ENCODE peak calls at places on chromosomes 13 and 19, in eight cellular contexts. One of them, this sample, is unnamed.

GRCh38 chr13:73090116-73090811 is 31.5 kb downstream of the KLF5 start:
- DNase-seq in heart left ventricle: no peak
- DNase-seq in right atrium auricular region: no peak
- DNase-seq in fibroblast of lung: peak
- DNase-seq in bronchial epithelial cell: peak
- DNase-seq in tibial nerve: no peak
- DNase-seq in uterus: no peak
- DNase-seq in fibroblast of mammary gland: peak
- DNase-seq in this sample: no peak

GRCh38 chr19:39834287-39834841 is 402 bp upstream of the DYRK1B start:
- DNase-seq in fibroblast of lung: no peak
- DNase-seq in bronchial epithelial cell: no peak
- DNase-seq in uterus: no peak
- DNase-seq in right atrium auricular region: no peak
- DNase-seq in tibial nerve: no peak
- DNase-seq in fibroblast of mammary gland: no peak
- DNase-seq in heart left ventricle: no peak
- DNase-seq in this sample: no peak

GRCh38 chr19:4684312-4685095 is 14.4 kb upstream of the MYDGF start:
- DNase-seq in bronchial epithelial cell: no peak
- DNase-seq in right atrium auricular region: no peak
- DNase-seq in fibroblast of lung: no peak
- DNase-seq in uterus: no peak
- DNase-seq in heart left ventricle: peak
- DNase-seq in tibial nerve: no peak
- DNase-seq in fibroblast of mammary gland: no peak
- DNase-seq in this sample: no peak

GRCh38 chr19:34962281-34962944 is 1.6 kb downstream of the ZNF792 start:
- DNase-seq in bronchial epithelial cell: no peak
- DNase-seq in right atrium auricular region: no peak
- DNase-seq in tibial nerve: no peak
- DNase-seq in heart left ventricle: peak
- DNase-seq in fibroblast of lung: no peak
- DNase-seq in fibroblast of mammary gland: no peak
- DNase-seq in uterus: peak
- DNase-seq in this sample: no peak

GRCh38 chr13:74770361-74770760 is 636.2 kb upstream of the KLF12 start:
- DNase-seq in tibial nerve: no peak
- DNase-seq in uterus: no peak
- DNase-seq in fibroblast of lung: peak
- DNase-seq in bronchial epithelial cell: peak
- DNase-seq in heart left ventricle: no peak
- DNase-seq in right atrium auricular region: no peak
- DNase-seq in fibroblast of mammary gland: peak
- DNase-seq in this sample: no peak

GRCh38 chr19:54105796-54106195 is 3.1 kb downstream of the NDUFA3 start:
- DNase-seq in tibial nerve: no peak
- DNase-seq in uterus: no peak
- DNase-seq in fibroblast of lung: no peak
- DNase-seq in right atrium auricular region: no peak
- DNase-seq in heart left ventricle: no peak
- DNase-seq in fibroblast of mammary gland: no peak
- DNase-seq in bronchial epithelial cell: no peak
- DNase-seq in this sample: no peak

GRCh38 chr13:47408546-47409319 is 511.9 kb upstream of the HTR2A start:
- DNase-seq in right atrium auricular region: no peak
- DNase-seq in heart left ventricle: no peak
- DNase-seq in fibroblast of mammary gland: no peak
- DNase-seq in bronchial epithelial cell: no peak
- DNase-seq in fibroblast of lung: no peak
- DNase-seq in tibial nerve: no peak
- DNase-seq in uterus: no peak
- DNase-seq in this sample: no peak

GRCh38 chr19:41784337-41785239 is 11.8 kb upstream of the CEACAM3 start:
- DNase-seq in tibial nerve: no peak
- DNase-seq in fibroblast of mammary gland: no peak
- DNase-seq in fibroblast of lung: no peak
- DNase-seq in bronchial epithelial cell: no peak
- DNase-seq in heart left ventricle: no peak
- DNase-seq in uterus: no peak
- DNase-seq in right atrium auricular region: no peak
- DNase-seq in this sample: no peak

GRCh38 chr13:46668302-46668720 is 115.3 kb downstream of the LRCH1 start:
- DNase-seq in tibial nerve: peak
- DNase-seq in fibroblast of mammary gland: peak
- DNase-seq in uterus: peak
- DNase-seq in fibroblast of lung: peak
- DNase-seq in heart left ventricle: peak
- DNase-seq in right atrium auricular region: no peak
- DNase-seq in bronchial epithelial cell: peak
- DNase-seq in this sample: no peak

GRCh38 chr19:37468961-37469777 is at the start of gene ZNF570:
- DNase-seq in uterus: peak
- DNase-seq in bronchial epithelial cell: peak
- DNase-seq in fibroblast of lung: peak
- DNase-seq in right atrium auricular region: peak
- DNase-seq in tibial nerve: peak
- DNase-seq in heart left ventricle: peak
- DNase-seq in fibroblast of mammary gland: peak
- DNase-seq in this sample: peak
- TF ChIP-seq CTCF in uterus: no peak
- TF ChIP-seq CTCF in bronchial epithelial cell: no peak
- TF ChIP-seq CTCF in fibroblast of lung: no peak
- TF ChIP-seq CTCF in right atrium auricular region: no peak
- TF ChIP-seq CTCF in tibial nerve: no peak
- TF ChIP-seq CTCF in heart left ventricle: no peak
- TF ChIP-seq CTCF in fibroblast of mammary gland: no peak
- TF ChIP-seq CTCF in this sample: no peak

GRCh38 chr19:5806133-5806489 is 1.2 kb downstream of the NRTN start:
- DNase-seq in tibial nerve: no peak
- DNase-seq in bronchial epithelial cell: no peak
- DNase-seq in fibroblast of lung: no peak
- DNase-seq in fibroblast of mammary gland: no peak
- DNase-seq in right atrium auricular region: no peak
- DNase-seq in uterus: no peak
- DNase-seq in heart left ventricle: no peak
- DNase-seq in this sample: no peak
- TF ChIP-seq CTCF in tibial nerve: no peak
- TF ChIP-seq CTCF in bronchial epithelial cell: no peak
- TF ChIP-seq CTCF in fibroblast of lung: no peak
- TF ChIP-seq CTCF in fibroblast of mammary gland: no peak
- TF ChIP-seq CTCF in right atrium auricular region: no peak
- TF ChIP-seq CTCF in uterus: no peak
- TF ChIP-seq CTCF in heart left ventricle: no peak
- TF ChIP-seq CTCF in this sample: no peak

GRCh38 chr19:14101003-14101545 is 10.5 kb upstream of the SAMD1 start:
- DNase-seq in fibroblast of lung: no peak
- DNase-seq in heart left ventricle: no peak
- DNase-seq in tibial nerve: no peak
- DNase-seq in right atrium auricular region: no peak
- DNase-seq in uterus: no peak
- DNase-seq in fibroblast of mammary gland: no peak
- DNase-seq in bronchial epithelial cell: no peak
- DNase-seq in this sample: no peak

GRCh38 chr19:14094854-14095253 is 4.3 kb upstream of the SAMD1 start:
- DNase-seq in heart left ventricle: no peak
- DNase-seq in tibial nerve: no peak
- DNase-seq in bronchial epithelial cell: no peak
- DNase-seq in right atrium auricular region: no peak
- DNase-seq in uterus: no peak
- DNase-seq in fibroblast of lung: no peak
- DNase-seq in fibroblast of mammary gland: no peak
- DNase-seq in this sample: no peak

GRCh38 chr19:14093117-14093784 is 2.7 kb upstream of the SAMD1 start:
- DNase-seq in uterus: no peak
- DNase-seq in right atrium auricular region: no peak
- DNase-seq in bronchial epithelial cell: no peak
- DNase-seq in tibial nerve: no peak
- DNase-seq in fibroblast of mammary gland: no peak
- DNase-seq in heart left ventricle: no peak
- DNase-seq in fibroblast of lung: no peak
- DNase-seq in this sample: no peak

GRCh38 chr19:14096272-14096992 is 5.9 kb upstream of the SAMD1 start:
- DNase-seq in fibroblast of lung: no peak
- DNase-seq in tibial nerve: no peak
- DNase-seq in bronchial epithelial cell: no peak
- DNase-seq in fibroblast of mammary gland: no peak
- DNase-seq in right atrium auricular region: no peak
- DNase-seq in uterus: no peak
- DNase-seq in heart left ventricle: no peak
- DNase-seq in this sample: no peak

GRCh38 chr19:14097532-14098151 is 7.1 kb upstream of the SAMD1 start:
- DNase-seq in right atrium auricular region: no peak
- DNase-seq in fibroblast of mammary gland: no peak
- DNase-seq in tibial nerve: no peak
- DNase-seq in fibroblast of lung: no peak
- DNase-seq in bronchial epithelial cell: no peak
- DNase-seq in uterus: no peak
- DNase-seq in heart left ventricle: no peak
- DNase-seq in this sample: no peak
- TF ChIP-seq CTCF in right atrium auricular region: peak
- TF ChIP-seq CTCF in fibroblast of mammary gland: peak
- TF ChIP-seq CTCF in tibial nerve: no peak
- TF ChIP-seq CTCF in fibroblast of lung: peak
- TF ChIP-seq CTCF in bronchial epithelial cell: peak
- TF ChIP-seq CTCF in uterus: no peak
- TF ChIP-seq CTCF in heart left ventricle: peak
- TF ChIP-seq CTCF in this sample: peak

DNA sequence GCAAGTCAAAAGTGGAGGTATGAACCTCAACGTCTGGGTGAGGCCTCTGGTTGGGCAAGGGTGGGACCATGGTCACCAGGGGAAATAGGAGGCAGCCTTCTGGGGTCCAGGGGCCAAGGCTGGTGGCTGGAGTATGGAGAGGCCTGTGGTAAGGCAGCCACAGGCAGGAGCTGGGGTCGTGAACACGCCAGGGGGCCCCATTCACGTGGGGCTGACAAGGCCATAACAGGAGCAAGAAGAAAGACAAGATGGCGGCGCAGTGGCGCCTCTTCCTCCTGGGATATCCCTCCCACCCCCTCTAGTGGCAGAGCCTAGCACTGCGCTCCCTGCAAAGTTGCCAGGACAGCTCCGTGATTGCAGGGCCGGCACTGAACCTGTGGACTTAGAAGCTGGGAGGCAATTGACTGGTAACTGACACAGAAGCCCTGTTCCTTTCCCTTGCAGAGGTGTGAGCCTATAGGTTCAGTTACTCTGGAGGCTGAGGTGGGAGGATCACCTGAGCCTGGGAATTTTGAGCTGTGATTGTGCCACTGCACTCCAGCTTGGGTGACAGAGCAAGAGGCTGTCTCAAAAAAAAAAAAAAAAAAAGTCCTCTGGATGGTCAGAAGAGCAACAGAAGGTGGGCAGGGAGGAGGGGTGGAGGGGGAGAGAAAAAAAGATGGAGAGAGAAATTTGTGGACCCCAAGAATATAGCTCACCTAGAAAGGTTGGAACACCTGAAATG is 19.7 kb upstream of the EDDM13 start:
- DNase-seq in uterus: peak
- DNase-seq in right atrium auricular region: peak
- DNase-seq in bronchial epithelial cell: peak
- DNase-seq in fibroblast of lung: peak
- DNase-seq in fibroblast of mammary gland: peak
- DNase-seq in heart left ventricle: peak
- DNase-seq in tibial nerve: peak
- DNase-seq in this sample: peak
- TF ChIP-seq CTCF in uterus: peak
- TF ChIP-seq CTCF in right atrium auricular region: peak
- TF ChIP-seq CTCF in bronchial epithelial cell: peak
- TF ChIP-seq CTCF in fibroblast of lung: peak
- TF ChIP-seq CTCF in fibroblast of mammary gland: peak
- TF ChIP-seq CTCF in heart left ventricle: peak
- TF ChIP-seq CTCF in tibial nerve: peak
- TF ChIP-seq CTCF in this sample: peak

GRCh38 chr13:26872444-26873173 is 112.0 kb upstream of the GPR12 start:
- DNase-seq in heart left ventricle: peak
- DNase-seq in fibroblast of lung: no peak
- DNase-seq in bronchial epithelial cell: peak
- DNase-seq in tibial nerve: no peak
- DNase-seq in fibroblast of mammary gland: peak
- DNase-seq in right atrium auricular region: no peak
- DNase-seq in uterus: no peak
- DNase-seq in this sample: no peak
- TF ChIP-seq CTCF in heart left ventricle: peak
- TF ChIP-seq CTCF in fibroblast of lung: peak
- TF ChIP-seq CTCF in bronchial epithelial cell: peak
- TF ChIP-seq CTCF in tibial nerve: peak
- TF ChIP-seq CTCF in fibroblast of mammary gland: peak
- TF ChIP-seq CTCF in right atrium auricular region: peak
- TF ChIP-seq CTCF in uterus: no peak
- TF ChIP-seq CTCF in this sample: peak

DNA sequence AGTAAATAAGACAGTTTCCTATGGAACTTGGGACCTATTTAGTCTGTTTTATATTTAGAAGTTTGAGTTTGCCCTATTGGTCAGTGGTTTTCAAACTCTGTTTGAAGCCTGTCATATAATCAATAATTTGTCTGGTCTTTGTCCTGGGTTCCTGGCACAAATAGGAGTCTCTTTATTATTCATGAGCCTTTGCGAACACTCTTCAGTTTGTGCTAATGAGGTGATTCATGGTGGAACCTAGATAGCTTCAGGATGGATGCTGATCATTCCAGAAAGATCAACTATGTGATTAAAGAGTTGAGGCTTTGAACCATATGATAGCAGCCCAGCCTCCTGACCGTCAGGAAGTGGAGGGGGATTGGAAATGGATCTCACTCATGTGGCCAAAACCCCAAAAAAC is 10.0 kb upstream of the VWA8 start:
- DNase-seq in fibroblast of lung: peak
- DNase-seq in fibroblast of mammary gland: no peak
- DNase-seq in heart left ventricle: no peak
- DNase-seq in bronchial epithelial cell: no peak
- DNase-seq in right atrium auricular region: no peak
- DNase-seq in tibial nerve: no peak
- DNase-seq in uterus: no peak
- DNase-seq in this sample: no peak
- TF ChIP-seq CTCF in fibroblast of lung: no peak
- TF ChIP-seq CTCF in fibroblast of mammary gland: no peak
- TF ChIP-seq CTCF in heart left ventricle: no peak
- TF ChIP-seq CTCF in bronchial epithelial cell: no peak
- TF ChIP-seq CTCF in right atrium auricular region: no peak
- TF ChIP-seq CTCF in tibial nerve: no peak
- TF ChIP-seq CTCF in uterus: no peak
- TF ChIP-seq CTCF in this sample: no peak

DNA sequence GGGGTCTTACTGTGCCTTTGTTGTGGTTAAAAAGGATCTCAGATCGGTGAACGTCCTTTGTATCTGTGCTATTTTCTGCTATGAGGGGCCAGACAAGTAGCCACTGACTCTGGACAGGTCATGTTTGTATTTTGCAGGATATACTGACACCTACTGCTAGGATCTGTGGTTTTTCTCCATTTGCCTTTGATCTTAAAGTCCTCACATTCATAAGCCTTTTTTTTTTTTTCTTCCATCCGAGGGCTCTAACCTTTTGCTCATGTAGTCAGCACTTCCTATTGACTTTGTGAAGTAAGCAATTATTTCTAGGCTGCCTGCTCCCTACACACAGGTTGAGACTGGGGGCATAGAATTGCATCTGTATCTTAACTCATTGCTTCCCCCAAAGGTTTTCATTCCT is 106.2 kb downstream of the SLITRK5 start:
- DNase-seq in bronchial epithelial cell: no peak
- DNase-seq in tibial nerve: no peak
- DNase-seq in fibroblast of mammary gland: no peak
- DNase-seq in heart left ventricle: no peak
- DNase-seq in uterus: no peak
- DNase-seq in right atrium auricular region: no peak
- DNase-seq in fibroblast of lung: peak
- DNase-seq in this sample: no peak
- TF ChIP-seq CTCF in bronchial epithelial cell: no peak
- TF ChIP-seq CTCF in tibial nerve: no peak
- TF ChIP-seq CTCF in fibroblast of mammary gland: no peak
- TF ChIP-seq CTCF in heart left ventricle: no peak
- TF ChIP-seq CTCF in uterus: no peak
- TF ChIP-seq CTCF in right atrium auricular region: no peak
- TF ChIP-seq CTCF in fibroblast of lung: peak
- TF ChIP-seq CTCF in this sample: no peak

GRCh38 chr13:80408270-80408669 is 67.3 kb upstream of the SPRY2 start:
- DNase-seq in heart left ventricle: no peak
- DNase-seq in tibial nerve: no peak
- DNase-seq in uterus: no peak
- DNase-seq in bronchial epithelial cell: no peak
- DNase-seq in fibroblast of mammary gland: no peak
- DNase-seq in fibroblast of lung: no peak
- DNase-seq in right atrium auricular region: no peak
- DNase-seq in this sample: no peak
- TF ChIP-seq CTCF in heart left ventricle: no peak
- TF ChIP-seq CTCF in tibial nerve: no peak
- TF ChIP-seq CTCF in uterus: no peak
- TF ChIP-seq CTCF in bronchial epithelial cell: no peak
- TF ChIP-seq CTCF in fibroblast of mammary gland: no peak
- TF ChIP-seq CTCF in fibroblast of lung: no peak
- TF ChIP-seq CTCF in right atrium auricular region: no peak
- TF ChIP-seq CTCF in this sample: no peak